ENCODE peak calls at places on chromosomes 1 and 21, in seven cellular contexts. Y is heart left ventricle, A is right lobe of liver, I is GM12891, M is breast epithelium, V is upper lobe of left lung, E is testis. R is an unnamed sample.

GRCh38 chr1:171929121-171929520 is 87.8 kb downstream of the DNM3 start:
- DNase-seq in V (no peak), I (no peak), Y (no peak), M (no peak), A (no peak), E (no peak), R (no peak)

GRCh38 chr1:89608627-89609338 is 24.1 kb upstream of the LRRC8C start:
- DNase-seq in V (peak), E (no peak), M (no peak), I (no peak), Y (no peak), A (no peak), R (no peak)

GRCh38 chr1:202154766-202155477 is 5.5 kb downstream of the PTPN7 start:
- DNase-seq in Y (no peak), V (no peak), I (no peak), A (no peak), M (no peak), E (peak), R (peak)

GRCh38 chr1:100835866-100836842 is 58.5 kb downstream of the EXTL2 start:
- DNase-seq in M (no peak), V (no peak), A (no peak), I (no peak), Y (no peak), E (no peak), R (no peak)

GRCh38 chr1:40840526-40841323 is 21.4 kb downstream of the CITED4 start:
- DNase-seq in M (no peak), I (no peak), Y (no peak), E (no peak), V (no peak), A (no peak), R (peak)

GRCh38 chr1:2232916-2233438 is 4.9 kb downstream of the SKI start:
- DNase-seq in M (no peak), V (peak), Y (peak), E (no peak), I (no peak), A (peak), R (peak)

GRCh38 chr1:4699724-4700301 is 45.4 kb downstream of the AJAP1 start:
- DNase-seq in V (no peak), E (no peak), I (no peak), M (no peak), Y (no peak), A (no peak), R (no peak)

GRCh38 chr1:18484726-18485125 is 4.0 kb downstream of the KLHDC7A start:
- DNase-seq in M (no peak), A (peak), E (no peak), V (no peak), Y (no peak), I (no peak), R (no peak)

GRCh38 chr1:206506803-206507394 is 432 bp upstream of the RASSF5 start:
- DNase-seq in V (peak), I (no peak), A (no peak), Y (no peak), E (no peak), M (no peak), R (no peak)

GRCh38 chr1:206508956-206509355 is 1.6 kb downstream of the RASSF5 start:
- DNase-seq in A (peak), V (no peak), M (no peak), I (no peak), E (no peak), Y (no peak), R (no peak)

GRCh38 chr1:206508130-206508884 is 976 bp downstream of the RASSF5 start:
- DNase-seq in I (no peak), E (no peak), Y (no peak), M (no peak), V (no peak), A (peak), R (no peak)

GRCh38 chr1:206506405-206506802 is 927 bp upstream of the RASSF5 start:
- DNase-seq in V (no peak), I (no peak), A (no peak), E (no peak), Y (no peak), M (no peak), R (no peak)

GRCh38 chr1:206507395-206508129 is at the start of gene RASSF5:
- DNase-seq in E (peak), M (peak), I (peak), Y (peak), A (peak), V (peak), R (peak)
- TF ChIP-seq POLR2A in E (no peak), M (no peak), I (no peak), Y (peak), A (peak), V (no peak), R (peak)

DNA sequence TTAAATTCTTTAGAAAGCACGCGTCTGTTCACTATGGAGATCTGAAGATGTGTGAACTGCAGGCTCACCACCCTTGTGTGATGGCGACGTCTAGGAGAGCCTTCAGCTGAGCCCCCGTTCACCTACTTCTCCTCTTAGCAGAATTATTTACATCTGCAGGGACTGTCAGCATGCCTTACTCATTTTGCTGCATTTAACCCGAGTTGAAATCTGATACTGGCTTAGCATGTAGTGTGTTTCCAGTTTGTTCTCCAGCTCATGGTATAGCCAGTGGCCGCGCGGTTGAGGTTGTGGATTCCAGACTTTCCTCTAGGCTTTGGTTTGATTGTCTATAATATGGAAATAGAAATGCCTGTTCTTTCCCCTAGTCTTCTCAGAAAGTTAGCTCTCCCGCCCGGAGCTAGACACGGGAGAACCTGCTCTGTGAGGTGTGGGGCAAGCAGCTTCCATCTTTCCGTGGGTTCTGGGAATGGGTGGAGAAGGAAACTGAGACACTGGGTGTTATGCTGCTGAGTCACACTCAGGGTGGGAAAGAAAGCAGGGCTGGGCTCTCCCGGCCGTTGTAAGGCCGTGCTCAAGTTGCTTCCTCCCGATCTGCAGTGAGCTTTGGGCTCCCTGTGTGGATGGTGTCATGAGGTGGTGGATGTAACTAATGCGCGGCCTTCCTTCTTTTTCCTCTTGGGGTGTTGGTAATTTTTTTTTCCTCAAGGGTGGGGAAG is 206.8 kb upstream of the TMEM51 start:
- DNase-seq in E (no peak), Y (no peak), M (no peak), V (no peak), I (no peak), A (no peak), R (no peak)
- TF ChIP-seq POLR2A in E (no peak), Y (no peak), M (no peak), V (no peak), I (no peak), A (no peak), R (no peak)

GRCh38 chr1:156768610-156769295 is 1.4 kb downstream of the PRCC start:
- DNase-seq in M (no peak), Y (no peak), I (no peak), A (no peak), V (no peak), E (no peak), R (no peak)

GRCh38 chr1:156767879-156768608 is 709 bp downstream of the PRCC start:
- DNase-seq in E (peak), M (peak), V (peak), A (no peak), Y (peak), I (no peak), R (peak)

GRCh38 chr1:156765664-156766063 is 1.7 kb upstream of the PRCC start:
- DNase-seq in I (no peak), V (no peak), M (no peak), A (no peak), E (no peak), Y (no peak), R (no peak)

GRCh38 chr1:156767101-156767878 is at the start of gene PRCC:
- DNase-seq in E (peak), A (peak), M (peak), V (peak), I (peak), Y (peak), R (peak)

DNA sequence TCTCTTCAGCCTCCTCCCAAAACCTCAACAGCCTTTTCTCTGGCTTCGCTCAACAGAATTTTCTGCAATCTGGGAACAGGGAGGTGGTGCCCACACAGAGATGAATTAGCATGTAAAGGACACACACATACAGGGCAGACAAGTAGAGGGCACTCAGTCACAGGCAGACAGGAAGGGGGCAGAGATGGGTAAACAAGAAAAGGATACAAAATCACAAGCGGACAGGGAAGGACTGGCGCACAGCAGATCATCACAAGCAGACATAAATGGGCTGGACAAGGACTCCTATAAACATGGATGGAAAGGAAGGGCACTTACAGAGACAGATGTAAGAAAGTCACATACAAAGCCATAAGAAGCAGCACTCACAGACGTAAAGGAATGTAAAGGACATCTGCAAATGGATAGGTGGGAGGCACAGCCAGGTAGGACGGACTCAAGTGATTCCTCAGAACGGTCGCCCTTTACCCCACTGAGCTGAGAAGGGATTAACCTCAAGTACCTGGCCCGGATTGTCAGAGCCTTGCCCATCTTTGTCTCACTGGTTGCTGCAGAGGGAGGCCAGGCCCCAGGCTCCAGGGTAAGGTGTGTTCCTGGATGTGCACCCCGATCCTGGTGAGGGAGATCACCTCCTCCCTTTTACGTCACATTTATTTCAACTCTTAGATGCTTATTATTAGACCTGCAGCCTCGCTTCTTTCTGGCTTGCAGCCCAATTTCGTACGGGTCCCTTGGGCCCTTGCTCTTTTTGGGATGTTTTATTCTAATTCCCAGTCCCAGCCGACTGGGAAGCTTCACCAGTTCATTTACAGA is 841 bp upstream of the PRCC start:
- DNase-seq in Y (no peak), M (no peak), A (no peak), E (no peak), V (no peak), I (no peak), R (no peak)
- TF ChIP-seq POLR2A in Y (no peak), M (no peak), A (no peak), E (no peak), V (no peak), I (peak), R (no peak)

GRCh38 chr1:226407497-226408284 is at the start of gene PARP1:
- DNase-seq in Y (peak), I (peak), E (peak), V (peak), A (peak), M (peak), R (peak)
- TF ChIP-seq POLR2A in Y (peak), I (peak), E (no peak), V (no peak), A (peak), M (no peak), R (peak)

DNA sequence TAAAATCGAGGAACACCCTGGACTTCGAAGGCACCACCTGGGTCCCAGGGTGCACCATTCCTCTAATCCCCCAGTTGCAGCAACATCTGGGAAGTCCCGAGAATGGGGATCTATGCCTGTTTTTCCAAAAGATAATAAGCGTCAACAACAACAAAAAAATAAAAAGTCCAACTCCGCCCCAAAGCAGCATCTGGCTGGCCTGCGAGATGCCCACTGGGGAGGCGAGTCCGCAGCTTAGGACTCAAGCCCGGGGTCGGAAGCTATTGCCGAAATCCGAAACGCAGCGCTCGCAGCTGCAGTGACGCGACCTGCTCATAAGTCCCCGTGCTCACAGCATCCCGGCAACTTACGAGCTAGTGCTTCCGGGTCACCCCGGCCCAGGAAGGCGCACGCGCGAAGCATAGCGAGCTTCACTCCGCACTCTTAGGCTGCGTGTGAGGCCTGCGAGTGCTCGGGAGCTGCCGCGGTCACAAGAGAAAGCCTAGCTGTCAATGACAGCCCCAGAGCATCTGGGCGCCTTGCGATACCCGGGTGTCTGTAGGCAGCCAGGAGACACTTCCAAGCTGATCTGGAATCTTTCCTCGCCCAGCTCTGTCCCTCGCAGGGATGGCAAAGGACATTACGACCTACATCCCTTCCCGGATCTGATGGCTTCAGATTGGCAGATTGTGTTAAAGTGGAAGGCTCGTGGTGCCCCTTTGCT is 9.9 kb upstream of the LTN1 start:
- DNase-seq in V (peak), Y (peak), I (peak), M (peak), E (peak), A (peak), R (peak)
- TF ChIP-seq POLR2A in V (no peak), Y (peak), I (peak), M (peak), E (peak), A (peak), R (peak)

GRCh38 chr1:44213222-44214112 is at the start of gene DMAP1:
- DNase-seq in V (peak), Y (peak), M (peak), E (peak), A (peak), I (peak), R (peak)
- TF ChIP-seq POLR2A in V (no peak), Y (peak), M (no peak), E (no peak), A (no peak), I (peak), R (peak)

GRCh38 chr1:212257157-212257556 is 28.1 kb upstream of the PPP2R5A start:
- DNase-seq in I (no peak), Y (no peak), V (no peak), M (no peak), A (peak), E (no peak), R (no peak)

GRCh38 chr1:212254853-212255363 is 30.3 kb upstream of the PPP2R5A start:
- DNase-seq in V (no peak), Y (no peak), M (no peak), E (no peak), I (no peak), A (peak), R (no peak)

GRCh38 chr1:212259693-212260480 is 25.3 kb upstream of the PPP2R5A start:
- DNase-seq in A (no peak), I (no peak), M (no peak), E (no peak), Y (no peak), V (no peak), R (no peak)

GRCh38 chr1:212256404-212256803 is 28.8 kb upstream of the PPP2R5A start:
- DNase-seq in V (no peak), Y (no peak), A (peak), M (no peak), I (no peak), E (no peak), R (no peak)

GRCh38 chr1:212255705-212256307 is 29.4 kb upstream of the PPP2R5A start:
- DNase-seq in E (no peak), I (no peak), M (no peak), Y (no peak), A (peak), V (no peak), R (no peak)
- TF ChIP-seq POLR2A in E (no peak), I (no peak), M (no peak), Y (no peak), A (peak), V (no peak), R (no peak)

GRCh38 chr1:39738622-39739366 is at the start of gene PPIE:
- DNase-seq in V (peak), I (peak), A (peak), E (peak), M (peak), Y (peak), R (peak)
- TF ChIP-seq POLR2A in V (no peak), I (peak), A (no peak), E (no peak), M (no peak), Y (peak), R (peak)